ENCODE peak calls at places on chromosomes 7 and 10, in nine cellular contexts. H is suprapubic skin, C is tibial nerve, J is HepG2, R is adrenal gland, O is sigmoid colon, W is IMR-90, I is esophagus squamous epithelium, Q is spleen. L is an unnamed sample.

GRCh38 chr10:12909182-12909835 is 92.2 kb downstream of the CCDC3 start:
- DNase-seq in H (no peak), C (no peak), J (no peak), R (no peak), O (no peak), W (no peak), I (no peak), Q (no peak), L (peak)

GRCh38 chr7:55073051-55073511 is 54.3 kb downstream of the EGFR start:
- DNase-seq in H (no peak), C (no peak), J (no peak), R (no peak), O (no peak), W (peak), I (no peak), Q (no peak), L (no peak)

GRCh38 chr10:43074409-43074808 is 2.5 kb upstream of the RET start:
- DNase-seq in H (no peak), C (no peak), J (no peak), R (no peak), O (no peak), W (no peak), I (no peak), Q (peak), L (no peak)

GRCh38 chr10:78936412-78937342 is 132.1 kb upstream of the ZMIZ1 start:
- DNase-seq in H (no peak), C (no peak), J (no peak), R (no peak), O (no peak), W (no peak), I (no peak), Q (peak), L (no peak)

GRCh38 chr7:158997471-158997870 is 141.1 kb downstream of the DYNC2I1 start:
- DNase-seq in H (no peak), C (no peak), J (no peak), R (no peak), O (no peak), W (no peak), I (no peak), Q (no peak), L (no peak)

GRCh38 chr10:89279449-89279869 is 22.4 kb upstream of the IFIT2 start:
- DNase-seq in H (no peak), C (no peak), J (no peak), R (peak), O (no peak), W (no peak), I (no peak), Q (no peak), L (no peak)

GRCh38 chr7:4216016-4216415 is 466.1 kb upstream of the FOXK1 start:
- DNase-seq in H (no peak), C (no peak), J (no peak), R (no peak), O (no peak), W (no peak), I (no peak), Q (peak), L (no peak)

GRCh38 chr10:773562-774161 is 84.2 kb upstream of the DIP2C start:
- DNase-seq in H (no peak), C (no peak), J (no peak), R (peak), O (no peak), W (no peak), I (no peak), Q (no peak), L (no peak)

GRCh38 chr7:91883676-91884362 is 3.3 kb upstream of the MTERF1 start:
- DNase-seq in H (no peak), C (no peak), J (no peak), R (no peak), O (no peak), W (no peak), I (no peak), Q (no peak), L (no peak)

GRCh38 chr7:105656922-105657521 is 75.7 kb upstream of the EFCAB10 start:
- DNase-seq in H (no peak), C (peak), J (no peak), R (peak), O (peak), W (no peak), I (no peak), Q (no peak), L (no peak)

GRCh38 chr10:124614003-124614659 is 130.0 kb downstream of the FAM53B start:
- DNase-seq in H (no peak), C (no peak), J (no peak), R (peak), O (no peak), W (no peak), I (no peak), Q (no peak), L (no peak)

GRCh38 chr10:124619195-124619594 is 125.0 kb downstream of the FAM53B start:
- DNase-seq in H (no peak), C (no peak), J (no peak), R (no peak), O (no peak), W (peak), I (no peak), Q (no peak), L (no peak)

GRCh38 chr10:98259606-98260319 is 8.2 kb downstream of the LOXL4 start:
- DNase-seq in H (no peak), C (no peak), J (no peak), R (no peak), O (no peak), W (peak), I (no peak), Q (peak), L (peak)

GRCh38 chr10:120644549-120645410 is 187.8 kb downstream of the PLPP4 start:
- DNase-seq in H (no peak), C (no peak), J (no peak), R (no peak), O (no peak), W (no peak), I (no peak), Q (no peak), L (no peak)

GRCh38 chr10:120646738-120647427 is 189.9 kb downstream of the PLPP4 start:
- DNase-seq in H (no peak), C (no peak), J (no peak), R (no peak), O (no peak), W (no peak), I (no peak), Q (no peak), L (no peak)

GRCh38 chr10:120643373-120643772 is 186.3 kb downstream of the PLPP4 start:
- DNase-seq in H (no peak), C (no peak), J (no peak), R (no peak), O (no peak), W (no peak), I (no peak), Q (no peak), L (no peak)

GRCh38 chr10:120646159-120646558 is 189.1 kb downstream of the PLPP4 start:
- DNase-seq in H (no peak), C (no peak), J (no peak), R (no peak), O (no peak), W (no peak), I (no peak), Q (no peak), L (no peak)

GRCh38 chr10:120641695-120642094 is 184.7 kb downstream of the PLPP4 start:
- DNase-seq in H (no peak), C (no peak), J (no peak), R (no peak), O (no peak), W (no peak), I (no peak), Q (no peak), L (no peak)
- TF ChIP-seq POLR2A in H (no peak), C (no peak), J (no peak), R (no peak), O (no peak), W (no peak), I (no peak), Q (no peak), L (no peak)

GRCh38 chr7:70042533-70042932 is 444.3 kb downstream of the AUTS2 start:
- DNase-seq in H (no peak), C (no peak), J (no peak), R (peak), O (no peak), W (no peak), I (no peak), Q (no peak), L (no peak)
- TF ChIP-seq CTCF in H (no peak), C (peak), J (no peak), R (peak), O (no peak), W (no peak), I (peak), Q (no peak), L (peak)

GRCh38 chr7:16645593-16646426 is at the start of the genes ANKMY2 and BZW2:
- DNase-seq in H (peak), C (peak), J (peak), R (peak), O (peak), W (peak), I (peak), Q (peak), L (peak)
- TF ChIP-seq POLR2A in H (peak), C (peak), J (peak), R (peak), O (peak), W (peak), I (peak), Q (peak), L (peak)

DNA sequence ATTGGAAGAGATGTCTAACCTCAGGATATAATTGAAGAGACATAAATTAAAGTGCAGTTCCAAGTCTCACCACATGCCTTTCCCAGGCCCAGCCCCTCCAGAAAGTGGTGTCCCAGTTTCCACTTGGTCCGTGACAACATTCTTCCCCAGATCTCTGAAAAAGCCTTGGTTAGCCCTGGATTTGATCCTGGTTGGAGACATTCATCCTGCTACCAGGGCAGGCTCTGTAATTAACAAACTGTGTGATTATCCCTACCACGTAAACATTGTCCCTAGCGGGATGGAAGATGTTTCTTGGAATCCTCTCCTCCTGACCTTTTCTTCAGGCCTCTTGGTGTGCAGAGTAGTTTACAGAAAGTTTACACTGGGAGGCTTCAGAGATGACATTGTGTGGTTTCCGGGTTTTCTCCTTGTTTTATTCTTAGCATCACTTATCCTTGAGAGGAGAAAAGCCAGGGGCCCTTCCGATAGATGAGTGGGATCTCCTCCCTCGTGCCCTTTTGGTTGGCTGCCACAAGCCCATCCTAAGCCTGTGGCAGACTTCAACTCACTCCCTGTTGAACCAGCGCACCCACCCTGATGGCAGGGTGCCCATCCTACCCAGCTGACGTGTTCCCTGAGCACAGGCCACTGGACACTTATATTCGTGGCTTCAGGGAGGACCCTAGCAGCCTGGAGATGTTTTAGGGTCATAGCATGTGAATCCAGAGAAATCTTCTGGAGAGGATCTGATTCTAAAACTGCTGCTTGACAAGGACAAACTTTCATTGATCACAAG is 83.9 kb downstream of the COL13A1 start:
- DNase-seq in H (no peak), C (no peak), J (no peak), R (no peak), O (no peak), W (peak), I (no peak), Q (no peak), L (no peak)
- TF ChIP-seq CTCF in H (peak), C (no peak), J (no peak), R (peak), O (peak), W (peak), I (peak), Q (no peak), L (peak)

GRCh38 chr7:90345016-90345415 is 1.5 kb upstream of the GTPBP10 start:
- DNase-seq in H (no peak), C (no peak), J (no peak), R (no peak), O (no peak), W (no peak), I (no peak), Q (no peak), L (no peak)

GRCh38 chr7:90346326-90347125 is at the start of gene GTPBP10:
- DNase-seq in H (peak), C (peak), J (peak), R (peak), O (peak), W (peak), I (peak), Q (peak), L (peak)

GRCh38 chr7:90349305-90349704 is 2.8 kb downstream of the GTPBP10 start:
- DNase-seq in H (no peak), C (no peak), J (peak), R (no peak), O (no peak), W (no peak), I (no peak), Q (no peak), L (no peak)

GRCh38 chr7:90345548-90346319 is 782 bp upstream of the GTPBP10 start:
- DNase-seq in H (no peak), C (no peak), J (peak), R (peak), O (no peak), W (peak), I (no peak), Q (no peak), L (no peak)

GRCh38 chr7:90347759-90348158 is 1.2 kb downstream of the GTPBP10 start:
- DNase-seq in H (no peak), C (no peak), J (no peak), R (no peak), O (no peak), W (no peak), I (no peak), Q (no peak), L (no peak)
- TF ChIP-seq POLR2A in H (no peak), C (no peak), J (no peak), R (no peak), O (no peak), W (no peak), I (no peak), Q (no peak), L (no peak)

GRCh38 chr7:77940647-77941046 is 142.1 kb downstream of the PHTF2 start:
- DNase-seq in H (no peak), C (no peak), J (peak), R (peak), O (no peak), W (peak), I (no peak), Q (no peak), L (no peak)
- TF ChIP-seq CTCF in H (peak), C (peak), J (peak), R (peak), O (no peak), W (peak), I (peak), Q (peak), L (peak)

GRCh38 chr7:73918926-73919693 is 58.2 kb downstream of the TMEM270 start:
- DNase-seq in H (peak), C (no peak), J (no peak), R (no peak), O (peak), W (no peak), I (no peak), Q (peak), L (no peak)
- TF ChIP-seq POLR2A in H (no peak), C (no peak), J (no peak), R (no peak), O (no peak), W (no peak), I (no peak), Q (no peak), L (no peak)

DNA sequence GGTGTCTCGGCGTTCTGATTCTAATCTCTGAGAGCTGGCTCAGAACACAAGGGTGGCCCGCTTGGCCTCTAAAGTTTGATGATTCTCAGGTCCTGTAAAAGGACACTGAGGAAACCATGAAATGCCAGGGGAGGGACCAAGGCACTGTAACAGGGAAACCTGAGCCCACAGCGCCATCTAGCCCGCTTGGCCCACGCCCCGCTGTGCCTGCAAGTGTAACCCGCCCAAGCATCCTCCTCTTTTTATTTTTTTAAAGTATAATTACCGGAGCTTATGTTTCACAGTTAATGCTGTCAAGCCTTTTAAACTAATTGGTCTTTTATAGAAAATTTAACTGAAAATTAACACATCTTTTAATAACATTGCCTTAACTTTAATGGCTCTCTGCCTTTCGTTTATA is 734.7 kb downstream of the KCNMA1 start:
- DNase-seq in H (no peak), C (no peak), J (no peak), R (no peak), O (no peak), W (no peak), I (no peak), Q (no peak), L (peak)
- TF ChIP-seq CTCF in H (no peak), C (no peak), J (peak), R (no peak), O (no peak), W (no peak), I (no peak), Q (no peak), L (no peak)

GRCh38 chr7:70834424-70834823 is 297.5 kb upstream of the GALNT17 start:
- DNase-seq in H (no peak), C (no peak), J (no peak), R (no peak), O (no peak), W (no peak), I (no peak), Q (no peak), L (peak)
- TF ChIP-seq POLR2A in H (no peak), C (no peak), J (no peak), R (no peak), O (no peak), W (no peak), I (no peak), Q (no peak), L (no peak)

GRCh38 chr7:71548746-71549145 is 416.8 kb downstream of the GALNT17 start:
- DNase-seq in H (no peak), C (no peak), J (no peak), R (no peak), O (no peak), W (no peak), I (no peak), Q (no peak), L (no peak)
- TF ChIP-seq CTCF in H (no peak), C (no peak), J (no peak), R (no peak), O (no peak), W (no peak), I (no peak), Q (no peak), L (no peak)

L was measured in esophagus muscularis mucosa.